ENCODE peak calls at places on chromosomes 4 and X, in eight cellular contexts. P is stimulated activated naive CD4-positive, alpha-beta T cell; K is ELR; Z is ovary; H is skeletal muscle cell; S is iris pigment epithelial cell; A is Right ventricle myocardium superior; D is NCI-H2081. U is an unnamed sample.

GRCh38 chr4:141455651-141456050 is 180.7 kb upstream of the IL15 start:
- DNase-seq in D (no peak), Z (no peak), H (no peak), A (no peak), S (peak; percentile 64), K (no peak), P (no peak), U (no peak)

GRCh38 chrX:22351966-22352365 is 79.3 kb downstream of the CBLL2 start:
- DNase-seq in H (no peak), A (no peak), K (peak; percentile 50), P (no peak), D (no peak), Z (no peak), S (no peak), U (no peak)

GRCh38 chrX:13078739-13079444 is 34.5 kb upstream of the FAM9C start:
- DNase-seq in A (peak; percentile 45), Z (peak; percentile 41), H (peak; percentile 78), K (peak; percentile 61), P (no peak), S (peak; percentile 86), D (peak; percentile 35), U (no peak)

GRCh38 chr4:53537606-53538005 is 53.7 kb downstream of the LNX1 start:
- DNase-seq in K (no peak), A (no peak), H (no peak), S (no peak), Z (no peak), P (no peak), D (no peak), U (no peak)

GRCh38 chr4:89563431-89563830 is 255.8 kb upstream of the GPRIN3 start:
- DNase-seq in H (no peak), D (no peak), P (no peak), A (no peak), K (peak; percentile 24), Z (no peak), S (peak; percentile 38), U (no peak)

GRCh38 chr4:168796362-168797106 is 213.5 kb downstream of the CBR4 start:
- DNase-seq in K (peak; percentile 89), S (peak; percentile 95), Z (no peak), H (peak; percentile 56), A (no peak), P (no peak), D (no peak), U (no peak)

GRCh38 chr4:155543126-155543765 is 123.4 kb upstream of the GUCY1A1 start:
- DNase-seq in P (no peak), Z (no peak), H (peak; percentile 47), S (peak; percentile 82), A (no peak), D (no peak), K (peak; percentile 79), U (no peak)

GRCh38 chr4:31674313-31674947 is 954.3 kb downstream of the PCDH7 start:
- DNase-seq in S (peak; percentile 4), A (no peak), H (no peak), K (peak; percentile 28), D (peak; percentile 17), P (no peak), Z (no peak), U (no peak)

GRCh38 chr4:83110222-83110945 is 4.1 kb downstream of the PLAC8 start:
- DNase-seq in P (peak; percentile 80), Z (peak; percentile 70), S (peak; percentile 80), A (peak; percentile 92), H (no peak), D (peak; percentile 93), K (peak; percentile 89), U (peak; percentile 36)

GRCh38 chr4:8228319-8229250 is 29.5 kb downstream of the SH3TC1 start:
- DNase-seq in P (peak; percentile 49), A (peak; percentile 78), Z (peak; percentile 80), K (peak; percentile 65), S (peak; percentile 93), H (peak; percentile 36), D (peak; percentile 69), U (peak; percentile 81)

GRCh38 chrX:67353651-67354370 is 190.0 kb upstream of the AR start:
- DNase-seq in K (peak; percentile 46), A (no peak), H (no peak), D (no peak), S (no peak), P (no peak), Z (no peak), U (no peak)

GRCh38 chr4:6840062-6840976 is 57.8 kb downstream of the KIAA0232 start:
- DNase-seq in Z (no peak), H (peak; percentile 60), D (no peak), A (peak; percentile 55), P (no peak), K (no peak), S (peak; percentile 39), U (no peak)

GRCh38 chr4:30269850-30270249 is 450.3 kb upstream of the PCDH7 start:
- DNase-seq in A (no peak), Z (no peak), D (no peak), H (no peak), K (peak; percentile 34), S (no peak), P (no peak), U (no peak)

GRCh38 chrX:104391905-104392304 is 137.2 kb upstream of the ESX1 start:
- DNase-seq in K (no peak), P (no peak), S (no peak), A (no peak), H (no peak), Z (no peak), D (no peak), U (no peak)

GRCh38 chr4:48445704-48446103 is 37.4 kb upstream of the SLC10A4 start:
- DNase-seq in K (peak; percentile 59), A (no peak), H (no peak), P (no peak), S (peak; percentile 14), Z (no peak), D (no peak), U (no peak)

GRCh38 chrX:84611843-84612636 is 109.8 kb upstream of the HDX start:
- DNase-seq in Z (no peak), A (no peak), S (no peak), P (no peak), D (no peak), K (no peak), H (no peak), U (no peak)

GRCh38 chr4:105859233-105859632 is 36.0 kb upstream of the NPNT start:
- DNase-seq in H (peak; percentile 40), P (no peak), D (no peak), A (no peak), S (peak; percentile 86), Z (no peak), K (peak; percentile 68), U (no peak)

GRCh38 chrX:10648608-10649007 is 28.2 kb upstream of the MID1 start:
- DNase-seq in A (no peak), D (no peak), H (peak; percentile 54), Z (no peak), S (peak; percentile 80), P (no peak), K (no peak), U (no peak)

GRCh38 chrX:69466546-69466945 is 37.6 kb upstream of the NALF2 start:
- DNase-seq in A (no peak), K (no peak), D (no peak), Z (no peak), H (no peak), P (no peak), S (no peak), U (no peak)